ENCODE peak calls at places on chromosome 22, in nine cellular contexts. S, R, T, Z, J, G, N, K and B are unnamed samples.

GRCh38 chr22:30015229-30015797 is 65.0 kb upstream of the HORMAD2 start:
- DNase-seq in S (peak), R (no peak), T (peak), Z (no peak), J (no peak), G (no peak), N (no peak), K (no peak), B (peak)

GRCh38 chr22:42720263-42721044 is at the start of gene A4GALT:
- DNase-seq in S (no peak), R (no peak), T (no peak), Z (no peak), J (no peak), G (no peak), N (no peak), K (no peak), B (no peak)

GRCh38 chr22:47168900-47169800 is 406.7 kb downstream of the TBC1D22A start:
- DNase-seq in S (peak), R (peak), T (peak), Z (peak), J (no peak), G (no peak), N (no peak), K (peak), B (no peak)

GRCh38 chr22:41899992-41900651 is 14.8 kb downstream of the SHISA8 start:
- DNase-seq in S (no peak), R (no peak), T (no peak), Z (no peak), J (no peak), G (no peak), N (no peak), K (no peak), B (no peak)

GRCh38 chr22:41507330-41508063 is 36.8 kb downstream of the POLR3H start:
- DNase-seq in S (no peak), R (no peak), T (no peak), Z (no peak), J (no peak), G (no peak), N (no peak), K (no peak), B (no peak)

GRCh38 chr22:50734986-50735738 is 2.8 kb upstream of the ACR start:
- DNase-seq in S (no peak), R (no peak), T (no peak), Z (peak), J (no peak), G (no peak), N (no peak), K (no peak), B (no peak)

GRCh38 chr22:46481386-46481785 is 56.0 kb downstream of the CELSR1 start:
- DNase-seq in S (no peak), R (no peak), T (no peak), Z (no peak), J (no peak), G (no peak), N (no peak), K (no peak), B (no peak)

GRCh38 chr22:44107341-44107740 is 73.4 kb upstream of the PARVG start:
- DNase-seq in S (no peak), R (no peak), T (peak), Z (no peak), J (no peak), G (no peak), N (no peak), K (peak), B (no peak)

GRCh38 chr22:31789803-31790202 is 36.0 kb downstream of the DEPDC5 start:
- DNase-seq in S (no peak), R (no peak), T (no peak), Z (no peak), J (no peak), G (no peak), N (no peak), K (no peak), B (no peak)

GRCh38 chr22:16963189-16963945 is 44.7 kb downstream of the GAB4 start:
- DNase-seq in S (no peak), R (no peak), T (no peak), Z (no peak), J (no peak), G (peak), N (no peak), K (no peak), B (no peak)

GRCh38 chr22:39518124-39518786 is 2.1 kb upstream of the ATF4 start:
- DNase-seq in S (peak), R (no peak), T (no peak), Z (no peak), J (no peak), G (no peak), N (no peak), K (no peak), B (no peak)

GRCh38 chr22:31618057-31618456 is 44.0 kb downstream of the PISD start:
- DNase-seq in S (no peak), R (no peak), T (no peak), Z (no peak), J (no peak), G (no peak), N (no peak), K (no peak), B (no peak)

GRCh38 chr22:39254789-39255298 is 10.1 kb upstream of the PDGFB start:
- DNase-seq in S (peak), R (no peak), T (peak), Z (no peak), J (no peak), G (no peak), N (peak), K (no peak), B (peak)

GRCh38 chr22:45096256-45096907 is 67.3 kb upstream of the NUP50 start:
- DNase-seq in S (peak), R (no peak), T (peak), Z (no peak), J (no peak), G (peak), N (peak), K (no peak), B (peak)

GRCh38 chr22:46378499-46379300 is 43.2 kb downstream of the TRMU start:
- DNase-seq in S (no peak), R (no peak), T (no peak), Z (no peak), J (no peak), G (no peak), N (no peak), K (no peak), B (no peak)

GRCh38 chr22:41857160-41857859 is 24.4 kb downstream of the SREBF2 start:
- DNase-seq in S (peak), R (no peak), T (peak), Z (no peak), J (no peak), G (no peak), N (no peak), K (peak), B (peak)

GRCh38 chr22:31179345-31179744 is 19.4 kb downstream of the RNF185 start:
- DNase-seq in S (peak), R (no peak), T (peak), Z (no peak), J (no peak), G (no peak), N (no peak), K (no peak), B (peak)

GRCh38 chr22:24975813-24976341 is 23.4 kb downstream of the KIAA1671 start:
- DNase-seq in S (no peak), R (peak), T (peak), Z (peak), J (no peak), G (peak), N (no peak), K (no peak), B (peak)

GRCh38 chr22:25174156-25174887 is 25.3 kb upstream of the CRYBB3 start:
- DNase-seq in S (no peak), R (no peak), T (no peak), Z (no peak), J (no peak), G (no peak), N (no peak), K (no peak), B (no peak)

GRCh38 chr22:30314918-30315317 is 11.8 kb downstream of the TBC1D10A start:
- DNase-seq in S (peak), R (no peak), T (peak), Z (no peak), J (no peak), G (no peak), N (no peak), K (no peak), B (peak)

GRCh38 chr22:28949788-28950187 is 66.4 kb downstream of the ZNRF3 start:
- DNase-seq in S (peak), R (no peak), T (no peak), Z (no peak), J (no peak), G (no peak), N (no peak), K (no peak), B (no peak)

GRCh38 chr22:46974077-46974476 is 211.6 kb downstream of the TBC1D22A start:
- DNase-seq in S (no peak), R (peak), T (no peak), Z (peak), J (no peak), G (no peak), N (no peak), K (no peak), B (no peak)

GRCh38 chr22:34105461-34106062 is 185.3 kb upstream of the LARGE1 start:
- DNase-seq in S (no peak), R (no peak), T (no peak), Z (peak), J (no peak), G (peak), N (peak), K (peak), B (no peak)

GRCh38 chr22:35970601-35971417 is 57.8 kb downstream of the RBFOX2 start:
- DNase-seq in S (no peak), R (no peak), T (peak), Z (no peak), J (no peak), G (no peak), N (no peak), K (no peak), B (no peak)

GRCh38 chr22:22772396-22772795 is 115.2 kb upstream of the IGLL5 start:
- DNase-seq in S (no peak), R (peak), T (no peak), Z (no peak), J (no peak), G (no peak), N (no peak), K (no peak), B (no peak)

GRCh38 chr22:39543095-39543494 is 10.5 kb upstream of the RPS19BP1 start:
- DNase-seq in S (peak), R (no peak), T (no peak), Z (no peak), J (no peak), G (no peak), N (no peak), K (no peak), B (peak)

GRCh38 chr22:30426395-30427353 is 1.1 kb downstream of the MTFP1 start:
- DNase-seq in S (peak), R (peak), T (peak), Z (peak), J (no peak), G (peak), N (peak), K (peak), B (peak)

GRCh38 chr22:30694638-30695350 is at the start of gene OSBP2:
- DNase-seq in S (no peak), R (no peak), T (no peak), Z (peak), J (no peak), G (no peak), N (peak), K (no peak), B (peak)

GRCh38 chr22:33785283-33785991 is 134.8 kb downstream of the LARGE1 start:
- DNase-seq in S (peak), R (no peak), T (peak), Z (no peak), J (peak), G (no peak), N (peak), K (no peak), B (peak)

GRCh38 chr22:47030881-47031627 is 268.6 kb downstream of the TBC1D22A start:
- DNase-seq in S (no peak), R (no peak), T (no peak), Z (peak), J (no peak), G (no peak), N (no peak), K (no peak), B (no peak)

GRCh38 chr22:41603873-41604332 is 14.3 kb upstream of the PMM1 start:
- DNase-seq in S (no peak), R (no peak), T (peak), Z (no peak), J (no peak), G (no peak), N (peak), K (no peak), B (no peak)

GRCh38 chr22:25898707-25899365 is 156.8 kb downstream of the MYO18B start:
- DNase-seq in S (no peak), R (no peak), T (no peak), Z (no peak), J (no peak), G (no peak), N (no peak), K (peak), B (no peak)

GRCh38 chr22:47995718-47996117 is 1233.3 kb downstream of the TBC1D22A start:
- DNase-seq in S (no peak), R (no peak), T (no peak), Z (no peak), J (no peak), G (no peak), N (no peak), K (no peak), B (no peak)

GRCh38 chr22:33829549-33830280 is 90.6 kb downstream of the LARGE1 start:
- DNase-seq in S (no peak), R (no peak), T (no peak), Z (no peak), J (no peak), G (no peak), N (peak), K (no peak), B (no peak)

GRCh38 chr22:48099671-48100070 is 1337.2 kb downstream of the TBC1D22A start:
- DNase-seq in S (no peak), R (peak), T (no peak), Z (peak), J (no peak), G (no peak), N (no peak), K (no peak), B (no peak)

GRCh38 chr22:29641052-29641780 is 37.8 kb downstream of the NF2 start:
- DNase-seq in S (peak), R (no peak), T (no peak), Z (peak), J (no peak), G (no peak), N (peak), K (no peak), B (no peak)

GRCh38 chr22:19643448-19644313 is 70.6 kb upstream of the SEPTIN5 start:
- DNase-seq in S (no peak), R (peak), T (no peak), Z (no peak), J (no peak), G (no peak), N (no peak), K (no peak), B (no peak)

GRCh38 chr22:19640306-19640705 is 74.0 kb upstream of the SEPTIN5 start:
- DNase-seq in S (no peak), R (no peak), T (no peak), Z (no peak), J (no peak), G (no peak), N (no peak), K (no peak), B (no peak)

GRCh38 chr22:19639610-19640135 is 74.6 kb upstream of the SEPTIN5 start:
- DNase-seq in S (no peak), R (peak), T (no peak), Z (no peak), J (no peak), G (no peak), N (no peak), K (no peak), B (no peak)

GRCh38 chr22:19641983-19642451 is 72.3 kb upstream of the SEPTIN5 start:
- DNase-seq in S (no peak), R (peak), T (no peak), Z (no peak), J (no peak), G (no peak), N (no peak), K (no peak), B (no peak)

GRCh38 chr22:19641254-19641982 is 72.9 kb upstream of the SEPTIN5 start:
- DNase-seq in S (no peak), R (peak), T (no peak), Z (no peak), J (no peak), G (no peak), N (peak), K (peak), B (peak)
- TF ChIP-seq CTCF in S (peak), R (no peak), T (peak), Z (no peak), J (peak), G (no peak), N (peak), K (peak), B (peak)

GRCh38 chr22:18048441-18048898 is 24.1 kb upstream of the MICAL3 start:
- DNase-seq in S (peak), R (no peak), T (peak), Z (peak), J (peak), G (no peak), N (no peak), K (no peak), B (no peak)
- H3K4me3 ChIP-seq in S (peak), R (no peak), T (no peak), Z (no peak), J (peak), G (no peak), N (no peak), K (no peak), B (no peak)

DNA sequence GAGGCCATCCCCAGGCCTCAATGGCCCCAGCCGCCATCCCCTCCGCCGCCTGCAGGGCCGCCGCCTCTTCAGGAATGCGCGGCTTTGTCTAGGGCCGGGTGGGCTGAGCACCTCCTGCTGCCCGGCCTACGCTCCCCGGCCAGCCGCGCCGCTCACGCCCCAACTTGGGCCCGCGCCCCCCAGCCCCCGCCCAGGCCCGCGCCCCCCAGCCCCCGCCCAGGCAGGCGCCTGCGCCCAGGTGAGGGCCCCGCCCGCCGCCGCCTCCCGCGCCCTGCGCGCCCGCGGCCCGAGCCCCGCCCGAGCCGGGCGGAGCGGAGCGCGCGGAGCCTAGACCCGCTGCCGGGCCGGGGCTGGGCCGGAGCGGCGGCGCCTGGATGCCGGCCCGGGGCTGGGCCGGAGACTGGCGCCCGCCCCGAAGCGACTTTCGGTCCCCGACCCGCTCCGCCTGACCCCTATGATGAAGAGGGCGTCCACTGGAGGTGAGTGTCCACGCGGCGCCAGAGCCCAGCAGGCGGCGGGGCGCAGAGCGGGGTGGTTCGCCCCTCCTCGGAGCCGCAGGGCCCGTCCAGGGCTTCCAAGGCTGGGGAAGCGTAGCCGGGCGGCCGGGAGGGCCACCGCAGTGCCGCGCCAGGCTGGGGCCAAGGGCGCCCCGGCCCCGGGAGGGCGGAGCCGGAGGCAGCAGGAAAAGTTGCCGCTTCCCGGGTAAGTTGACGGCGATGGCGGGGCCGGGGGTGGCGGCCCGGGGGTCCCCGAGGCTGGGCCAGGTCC is 34.3 kb upstream of the PRODH start:
- DNase-seq in S (no peak), R (no peak), T (peak), Z (no peak), J (no peak), G (no peak), N (no peak), K (no peak), B (peak)
- TF ChIP-seq CTCF in S (no peak), R (no peak), T (no peak), Z (no peak), J (no peak), G (no peak), N (no peak), K (peak), B (no peak)

GRCh38 chr22:26902401-26903029 is 245.1 kb downstream of the MIAT start:
- DNase-seq in S (no peak), R (no peak), T (no peak), Z (no peak), J (no peak), G (no peak), N (no peak), K (no peak), B (no peak)
- H3K4me3 ChIP-seq in S (no peak), R (peak), T (no peak), Z (no peak), J (no peak), G (no peak), N (no peak), K (peak), B (no peak)

GRCh38 chr22:21657361-21658118 is 8.3 kb upstream of the PPIL2 start:
- DNase-seq in S (peak), R (no peak), T (peak), Z (no peak), J (no peak), G (no peak), N (peak), K (no peak), B (peak)
- TF ChIP-seq CTCF in S (no peak), R (no peak), T (no peak), Z (no peak), J (no peak), G (no peak), N (peak), K (no peak), B (no peak)

DNA sequence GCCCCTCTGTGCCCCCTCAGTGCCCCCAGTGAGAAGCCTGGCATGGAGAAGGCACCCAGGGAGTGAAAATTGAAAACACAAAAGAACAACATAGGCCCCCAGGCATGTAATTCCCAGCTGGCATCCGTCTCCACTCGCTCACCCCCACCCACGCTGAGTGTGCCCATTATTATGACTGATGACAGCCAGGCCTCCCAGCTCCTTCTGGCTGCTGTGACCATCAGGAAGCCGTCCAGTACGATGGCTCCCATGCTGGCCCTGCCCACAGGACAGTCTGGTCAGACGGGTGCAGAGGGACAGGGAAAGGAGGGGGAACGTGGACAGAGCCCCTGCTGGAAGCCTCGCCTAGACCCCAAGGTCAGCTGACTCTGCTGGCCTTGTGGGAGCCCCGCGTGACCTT is 30.0 kb downstream of the ELFN2 start:
- DNase-seq in S (no peak), R (no peak), T (no peak), Z (no peak), J (no peak), G (no peak), N (no peak), K (no peak), B (no peak)
- H3K4me3 ChIP-seq in S (no peak), R (no peak), T (no peak), Z (no peak), J (no peak), G (no peak), N (no peak), K (no peak), B (no peak)

DNA sequence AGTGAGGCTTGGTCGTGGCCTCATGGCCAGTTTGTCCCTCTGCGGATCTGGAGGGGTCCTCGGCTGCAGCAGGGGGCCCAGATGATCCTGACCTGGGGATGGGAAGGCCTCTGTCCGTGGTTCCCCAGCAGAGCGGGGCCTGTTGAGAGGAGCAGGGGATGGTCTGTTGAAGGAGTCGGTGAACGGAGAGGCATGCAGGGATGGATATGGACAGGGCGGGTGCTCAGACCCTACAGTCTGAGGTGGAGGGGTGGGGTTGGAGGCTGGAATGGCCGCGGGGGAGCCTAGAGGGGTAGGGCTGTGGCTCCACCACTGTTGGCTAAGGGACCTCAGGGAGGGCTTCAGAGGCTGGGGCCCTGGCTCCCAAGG is 33.8 kb downstream of the RTN4R start:
- DNase-seq in S (no peak), R (no peak), T (no peak), Z (no peak), J (no peak), G (no peak), N (no peak), K (no peak), B (no peak)
- TF ChIP-seq CTCF in S (no peak), R (no peak), T (no peak), Z (no peak), J (no peak), G (no peak), N (no peak), K (no peak), B (no peak)

GRCh38 chr22:49658902-49659280 is 168.8 kb downstream of the BRD1 start:
- DNase-seq in S (no peak), R (no peak), T (no peak), Z (no peak), J (no peak), G (no peak), N (no peak), K (no peak), B (no peak)

GRCh38 chr22:49657275-49657973 is 170.2 kb downstream of the BRD1 start:
- DNase-seq in S (no peak), R (no peak), T (no peak), Z (peak), J (no peak), G (peak), N (peak), K (no peak), B (no peak)

GRCh38 chr22:49656291-49656851 is 171.3 kb downstream of the BRD1 start:
- DNase-seq in S (no peak), R (no peak), T (no peak), Z (no peak), J (no peak), G (no peak), N (no peak), K (no peak), B (no peak)

GRCh38 chr22:49659281-49659923 is 168.3 kb downstream of the BRD1 start:
- DNase-seq in S (no peak), R (peak), T (no peak), Z (peak), J (no peak), G (no peak), N (no peak), K (no peak), B (no peak)

GRCh38 chr22:49657974-49658550 is 169.6 kb downstream of the BRD1 start:
- DNase-seq in S (no peak), R (no peak), T (no peak), Z (peak), J (no peak), G (no peak), N (no peak), K (no peak), B (no peak)
- H3K4me3 ChIP-seq in S (no peak), R (peak), T (no peak), Z (no peak), J (no peak), G (no peak), N (peak), K (no peak), B (no peak)